ENCODE peak calls at places on chromosome 16, in five cellular contexts. F is tibial artery, A is left ventricle myocardium inferior, U is foreskin keratinocyte, M is IMR-90. D is an unnamed sample.

GRCh38 chr16:77432264-77432663 is 2.6 kb downstream of the ADAMTS18 start:
- DNase-seq in A (no peak), M (no peak), F (no peak), U (no peak), D (no peak)

GRCh38 chr16:74556375-74556922 is 50.5 kb downstream of the GLG1 start:
- DNase-seq in A (no peak), M (no peak), U (no peak), F (no peak), D (no peak)

GRCh38 chr16:30183961-30184429 is 593 bp downstream of the CORO1A start:
- DNase-seq in F (no peak), M (no peak), A (peak), U (no peak), D (peak)

GRCh38 chr16:75243667-75244224 is 7.7 kb downstream of the BCAR1 start:
- DNase-seq in A (no peak), M (no peak), F (no peak), U (no peak), D (no peak)

GRCh38 chr16:64475627-64476351 is 646.1 kb downstream of the CDH11 start:
- DNase-seq in M (peak), A (no peak), F (no peak), U (no peak), D (no peak)

GRCh38 chr16:76389126-76389525 is 111.9 kb downstream of the CNTNAP4 start:
- DNase-seq in M (no peak), A (no peak), U (peak), F (no peak), D (no peak)

GRCh38 chr16:51153275-51153991 is 2.4 kb upstream of the SALL1 start:
- DNase-seq in A (no peak), U (no peak), F (no peak), M (no peak), D (no peak)

GRCh38 chr16:4846503-4846900 is 586 bp downstream of the GLYR1 start:
- DNase-seq in F (peak), U (no peak), A (peak), M (peak), D (peak)

GRCh38 chr16:22642689-22643088 is 132.0 kb downstream of the NPIPB5 start:
- DNase-seq in M (no peak), A (no peak), F (no peak), U (no peak), D (peak)

GRCh38 chr16:6643083-6643686 is 689.5 kb upstream of the RBFOX1 start:
- DNase-seq in M (peak), A (no peak), U (peak), F (peak), D (no peak)

GRCh38 chr16:3756113-3756512 is 38.8 kb upstream of the TRAP1 start:
- DNase-seq in M (no peak), U (no peak), F (no peak), A (no peak), D (no peak)

GRCh38 chr16:88610080-88610479 is 28.3 kb upstream of the IL17C start:
- DNase-seq in M (no peak), A (no peak), F (no peak), U (no peak), D (no peak)
- TF ChIP-seq CTCF in M (peak), A (no peak), F (no peak), U (no peak), D (no peak)

GRCh38 chr16:84769416-84769815 is 50.4 kb upstream of the CRISPLD2 start:
- DNase-seq in F (no peak), M (no peak), A (no peak), U (no peak), D (no peak)

GRCh38 chr16:84766978-84767773 is 52.6 kb upstream of the CRISPLD2 start:
- DNase-seq in M (no peak), A (no peak), F (no peak), U (no peak), D (no peak)

GRCh38 chr16:84765606-84766580 is 53.9 kb upstream of the CRISPLD2 start:
- DNase-seq in M (no peak), U (no peak), A (no peak), F (no peak), D (no peak)

GRCh38 chr16:84768061-84768797 is 51.6 kb upstream of the CRISPLD2 start:
- DNase-seq in F (no peak), A (no peak), U (no peak), M (no peak), D (no peak)

GRCh38 chr16:84768798-84769177 is 51.0 kb upstream of the CRISPLD2 start:
- DNase-seq in A (no peak), U (no peak), F (no peak), M (no peak), D (no peak)
- TF ChIP-seq CTCF in A (no peak), U (no peak), F (no peak), M (no peak), D (no peak)

GRCh38 chr16:46612121-46612520 is 9.1 kb downstream of the SHCBP1 start:
- DNase-seq in U (no peak), A (no peak), M (no peak), F (no peak), D (no peak)

GRCh38 chr16:46607529-46607928 is 13.7 kb downstream of the SHCBP1 start:
- DNase-seq in F (no peak), A (no peak), M (peak), U (no peak), D (no peak)
- TF ChIP-seq CTCF in F (peak), A (peak), M (peak), U (peak), D (peak)

DNA sequence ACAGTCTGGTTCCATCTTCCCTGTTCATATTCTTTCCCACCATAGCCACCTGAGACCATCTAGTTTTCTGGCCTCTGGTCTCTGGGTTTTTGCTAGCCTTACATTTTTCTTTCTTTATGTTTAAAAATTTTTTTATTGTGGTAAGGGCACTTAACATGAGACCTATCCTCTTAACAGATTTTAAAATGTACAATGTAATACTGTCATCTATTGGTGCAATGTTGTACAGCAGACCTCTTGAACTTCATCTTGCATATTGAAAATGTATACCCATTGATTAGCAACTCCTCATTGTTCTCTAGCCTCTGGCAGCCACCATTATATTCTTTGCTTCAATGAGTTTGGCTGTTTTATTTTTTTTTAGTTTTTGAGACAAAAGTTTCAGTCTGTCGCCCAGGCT is 39.2 kb downstream of the ITGAM start:
- DNase-seq in M (no peak), F (no peak), A (no peak), U (no peak), D (no peak)
- TF ChIP-seq CTCF in M (peak), F (no peak), A (peak), U (peak), D (no peak)

DNA sequence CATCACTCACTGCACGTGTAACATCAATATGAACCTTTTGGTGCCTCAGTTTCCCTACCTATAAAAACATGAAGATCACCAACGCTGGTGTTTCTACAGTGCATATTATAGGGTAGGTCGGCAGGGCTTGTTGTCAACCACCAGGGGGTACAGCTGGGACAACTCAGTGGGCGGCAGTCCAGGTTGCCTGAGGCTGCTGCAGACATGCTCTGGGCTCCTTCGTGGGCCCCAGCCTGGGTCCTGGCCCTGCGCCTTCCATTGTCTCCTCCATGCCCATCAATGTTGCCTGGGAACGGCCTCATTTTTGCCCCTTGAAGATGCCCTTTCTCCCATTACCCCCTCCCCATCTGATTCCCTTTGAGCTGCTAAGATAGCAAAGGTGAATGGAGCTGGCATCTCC is 89.8 kb downstream of the GSG1L start:
- DNase-seq in U (no peak), M (no peak), F (no peak), A (no peak), D (no peak)
- TF ChIP-seq CTCF in U (no peak), M (no peak), F (no peak), A (no peak), D (no peak)

DNA sequence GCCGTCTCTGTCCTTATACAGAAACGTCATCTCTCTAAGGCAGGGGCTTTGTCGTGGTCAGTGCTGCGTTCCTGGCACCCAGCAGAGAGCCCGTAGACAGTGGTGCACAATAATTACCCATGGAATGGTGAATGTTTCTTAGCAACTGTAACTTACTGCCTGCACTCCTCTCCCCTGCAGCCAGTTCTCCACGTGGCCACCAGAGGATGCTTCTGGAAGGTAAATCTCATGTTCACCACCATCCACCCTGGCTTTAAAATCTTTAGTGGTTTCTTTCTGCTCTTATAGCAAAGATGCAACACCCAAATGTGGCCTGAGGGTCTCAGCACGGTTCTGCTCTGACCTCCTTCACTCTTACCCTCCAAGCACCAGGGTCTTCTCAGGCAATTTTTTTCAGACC is 150.8 kb downstream of the GRIN2A start:
- DNase-seq in A (no peak), M (no peak), U (no peak), F (no peak), D (no peak)
- TF ChIP-seq CTCF in A (no peak), M (no peak), U (no peak), F (peak), D (no peak)